ENCODE peak calls at places on chromosomes 7 and 10, in four cellular contexts. One of them, this sample, is unnamed.

GRCh38 chr7:1925973-1926907 is 256.2 kb downstream of the ELFN1 start:
- DNase-seq in BJ: no peak
- DNase-seq in CD8-positive, alpha-beta T cell: no peak
- DNase-seq in heart right ventricle: no peak
- DNase-seq in this sample: no peak

GRCh38 chr7:47873767-47874166 is 74.5 kb downstream of the PKD1L1 start:
- DNase-seq in BJ: peak
- DNase-seq in heart right ventricle: no peak
- DNase-seq in CD8-positive, alpha-beta T cell: no peak
- DNase-seq in this sample: no peak

GRCh38 chr7:131110294-131111080 is 217.2 kb upstream of the MKLN1 start:
- DNase-seq in heart right ventricle: no peak
- DNase-seq in BJ: no peak
- DNase-seq in CD8-positive, alpha-beta T cell: no peak
- DNase-seq in this sample: no peak

GRCh38 chr10:55287346-55287745 is 486.3 kb upstream of the PCDH15 start:
- DNase-seq in BJ: no peak
- DNase-seq in heart right ventricle: no peak
- DNase-seq in CD8-positive, alpha-beta T cell: no peak
- DNase-seq in this sample: no peak

GRCh38 chr10:94315975-94316464 is 46.7 kb downstream of the NOC3L start:
- DNase-seq in CD8-positive, alpha-beta T cell: no peak
- DNase-seq in BJ: no peak
- DNase-seq in heart right ventricle: no peak
- DNase-seq in this sample: no peak

GRCh38 chr7:86950360-86950759 is 109.1 kb downstream of the ELAPOR2 start:
- DNase-seq in BJ: no peak
- DNase-seq in CD8-positive, alpha-beta T cell: no peak
- DNase-seq in heart right ventricle: no peak
- DNase-seq in this sample: no peak

GRCh38 chr7:156777364-156778069 is 115.5 kb downstream of the LMBR1 start:
- DNase-seq in BJ: no peak
- DNase-seq in CD8-positive, alpha-beta T cell: no peak
- DNase-seq in heart right ventricle: no peak
- DNase-seq in this sample: no peak

GRCh38 chr7:142300689-142301088 is 42.8 kb upstream of the PRSS58 start:
- DNase-seq in heart right ventricle: no peak
- DNase-seq in CD8-positive, alpha-beta T cell: no peak
- DNase-seq in BJ: no peak
- DNase-seq in this sample: no peak

GRCh38 chr10:15266117-15266516 is 97.6 kb upstream of the NMT2 start:
- DNase-seq in heart right ventricle: no peak
- DNase-seq in CD8-positive, alpha-beta T cell: no peak
- DNase-seq in BJ: no peak
- DNase-seq in this sample: no peak

GRCh38 chr7:5041047-5041446 is 4.6 kb upstream of the RBAK start:
- DNase-seq in BJ: no peak
- DNase-seq in CD8-positive, alpha-beta T cell: no peak
- DNase-seq in heart right ventricle: no peak
- DNase-seq in this sample: no peak

GRCh38 chr7:28017372-28017771 is 163.2 kb downstream of the JAZF1 start:
- DNase-seq in CD8-positive, alpha-beta T cell: no peak
- DNase-seq in heart right ventricle: no peak
- DNase-seq in BJ: no peak
- DNase-seq in this sample: no peak

GRCh38 chr10:14665304-14665703 is 109.4 kb downstream of the FAM107B start:
- DNase-seq in CD8-positive, alpha-beta T cell: no peak
- DNase-seq in heart right ventricle: no peak
- DNase-seq in BJ: no peak
- DNase-seq in this sample: no peak

GRCh38 chr10:58701398-58702135 is 188.9 kb downstream of the BICC1 start:
- DNase-seq in heart right ventricle: no peak
- DNase-seq in BJ: peak
- DNase-seq in CD8-positive, alpha-beta T cell: no peak
- DNase-seq in this sample: no peak

GRCh38 chr10:14889318-14889717 is 10.7 kb downstream of the SUV39H2 start:
- DNase-seq in BJ: no peak
- DNase-seq in heart right ventricle: no peak
- DNase-seq in CD8-positive, alpha-beta T cell: no peak
- DNase-seq in this sample: no peak

GRCh38 chr10:103458720-103459119 is at the start of gene CALHM1:
- DNase-seq in heart right ventricle: no peak
- DNase-seq in CD8-positive, alpha-beta T cell: no peak
- DNase-seq in BJ: no peak
- DNase-seq in this sample: no peak

GRCh38 chr7:75638607-75639070 is 100.1 kb downstream of the HIP1 start:
- DNase-seq in CD8-positive, alpha-beta T cell: no peak
- DNase-seq in BJ: no peak
- DNase-seq in heart right ventricle: peak
- DNase-seq in this sample: peak

GRCh38 chr10:88926484-88927249 is 25.9 kb downstream of the ACTA2 start:
- DNase-seq in heart right ventricle: no peak
- DNase-seq in BJ: peak
- DNase-seq in CD8-positive, alpha-beta T cell: no peak
- DNase-seq in this sample: no peak

GRCh38 chr10:33237736-33238624 is 96.5 kb downstream of the NRP1 start:
- DNase-seq in CD8-positive, alpha-beta T cell: no peak
- DNase-seq in BJ: peak
- DNase-seq in heart right ventricle: no peak
- DNase-seq in this sample: no peak

GRCh38 chr10:115073796-115074195 is 19.4 kb upstream of the ATRNL1 start:
- DNase-seq in BJ: no peak
- DNase-seq in heart right ventricle: no peak
- DNase-seq in CD8-positive, alpha-beta T cell: no peak
- DNase-seq in this sample: no peak

GRCh38 chr10:77024456-77024855 is 613.2 kb downstream of the KCNMA1 start:
- DNase-seq in CD8-positive, alpha-beta T cell: no peak
- DNase-seq in heart right ventricle: no peak
- DNase-seq in BJ: no peak
- DNase-seq in this sample: no peak

GRCh38 chr10:133439517-133440461 is 14.0 kb upstream of the SCART1 start:
- DNase-seq in BJ: no peak
- DNase-seq in CD8-positive, alpha-beta T cell: no peak
- DNase-seq in heart right ventricle: no peak
- DNase-seq in this sample: no peak

GRCh38 chr7:38855867-38856266 is 53.1 kb downstream of the VPS41 start:
- DNase-seq in BJ: no peak
- DNase-seq in CD8-positive, alpha-beta T cell: no peak
- DNase-seq in heart right ventricle: no peak
- DNase-seq in this sample: no peak

GRCh38 chr7:107742678-107743566 is 1.0 kb upstream of the CBLL1 start:
- DNase-seq in CD8-positive, alpha-beta T cell: no peak
- DNase-seq in BJ: no peak
- DNase-seq in heart right ventricle: peak
- DNase-seq in this sample: peak

DNA sequence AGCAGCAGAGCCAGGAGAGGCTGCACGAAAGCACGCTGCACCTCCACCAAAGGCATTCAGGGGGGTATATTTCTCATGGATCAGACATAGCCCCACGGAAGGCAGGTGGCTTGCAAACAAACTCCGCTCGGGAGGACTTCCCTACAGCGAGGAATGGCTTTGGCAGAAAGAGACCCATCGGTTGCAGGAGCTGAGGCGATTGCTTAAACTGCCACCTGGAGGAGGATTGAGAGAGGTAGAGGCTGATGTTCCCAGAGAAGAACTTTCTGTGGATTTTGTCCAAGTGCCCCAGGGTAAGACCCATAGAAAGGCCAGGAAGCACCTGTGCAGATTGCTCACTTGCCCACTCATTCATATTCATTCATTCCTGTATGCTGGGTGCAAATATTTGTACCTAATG is 89.1 kb downstream of the NEUROD6 start:
- DNase-seq in CD8-positive, alpha-beta T cell: no peak
- DNase-seq in heart right ventricle: no peak
- DNase-seq in BJ: no peak
- DNase-seq in this sample: no peak
- TF ChIP-seq CTCF in CD8-positive, alpha-beta T cell: no peak
- TF ChIP-seq CTCF in heart right ventricle: no peak
- TF ChIP-seq CTCF in BJ: no peak
- TF ChIP-seq CTCF in this sample: no peak

DNA sequence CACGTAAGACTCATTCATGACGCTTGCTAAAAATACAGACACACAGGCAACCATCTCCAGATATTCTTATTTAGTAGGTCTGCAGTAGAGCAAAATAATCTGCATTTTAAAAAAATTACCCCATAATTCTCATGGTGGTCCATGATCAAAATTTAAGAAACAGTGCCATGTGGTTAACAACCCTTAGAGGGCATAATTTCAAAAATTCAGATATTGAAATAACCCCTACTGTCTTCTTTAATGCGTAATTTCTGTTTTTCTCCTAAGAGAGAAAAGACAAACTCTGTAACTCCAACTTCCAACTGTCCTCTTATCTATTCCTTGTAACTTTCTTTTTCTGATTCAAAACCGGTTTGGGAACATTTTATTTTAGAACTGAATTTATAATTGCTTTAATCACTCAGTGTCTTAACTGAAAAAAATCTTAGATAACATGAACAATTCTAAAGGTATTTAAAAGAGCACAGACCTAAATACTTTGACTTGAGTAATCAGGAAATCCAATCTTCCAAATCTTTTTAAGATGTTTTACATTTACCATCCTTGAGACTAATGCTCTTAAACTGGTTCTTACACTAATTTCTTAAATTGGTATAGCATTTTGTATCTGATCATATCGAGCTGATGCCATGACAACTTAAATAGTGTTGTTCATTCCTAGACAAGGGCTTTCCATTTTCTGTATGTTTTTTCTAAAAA is 148.0 kb downstream of the GALNT11 start:
- DNase-seq in heart right ventricle: no peak
- DNase-seq in BJ: peak
- DNase-seq in CD8-positive, alpha-beta T cell: no peak
- DNase-seq in this sample: no peak
- TF ChIP-seq CTCF in heart right ventricle: no peak
- TF ChIP-seq CTCF in BJ: no peak
- TF ChIP-seq CTCF in CD8-positive, alpha-beta T cell: no peak
- TF ChIP-seq CTCF in this sample: peak

GRCh38 chr7:152501506-152501905 is 65.7 kb upstream of the KMT2C start:
- DNase-seq in CD8-positive, alpha-beta T cell: no peak
- DNase-seq in heart right ventricle: no peak
- DNase-seq in BJ: no peak
- DNase-seq in this sample: no peak

GRCh38 chr7:152502813-152503790 is 67.3 kb upstream of the KMT2C start:
- DNase-seq in CD8-positive, alpha-beta T cell: no peak
- DNase-seq in heart right ventricle: no peak
- DNase-seq in BJ: no peak
- DNase-seq in this sample: no peak

GRCh38 chr7:152504816-152505215 is 69.0 kb upstream of the KMT2C start:
- DNase-seq in BJ: no peak
- DNase-seq in CD8-positive, alpha-beta T cell: no peak
- DNase-seq in heart right ventricle: no peak
- DNase-seq in this sample: no peak

GRCh38 chr7:152504367-152504766 is 68.6 kb upstream of the KMT2C start:
- DNase-seq in CD8-positive, alpha-beta T cell: no peak
- DNase-seq in heart right ventricle: no peak
- DNase-seq in BJ: no peak
- DNase-seq in this sample: no peak

GRCh38 chr7:152505606-152506005 is 69.8 kb upstream of the KMT2C start:
- DNase-seq in CD8-positive, alpha-beta T cell: no peak
- DNase-seq in BJ: no peak
- DNase-seq in heart right ventricle: no peak
- DNase-seq in this sample: no peak
- TF ChIP-seq CTCF in CD8-positive, alpha-beta T cell: no peak
- TF ChIP-seq CTCF in BJ: no peak
- TF ChIP-seq CTCF in heart right ventricle: no peak
- TF ChIP-seq CTCF in this sample: no peak

DNA sequence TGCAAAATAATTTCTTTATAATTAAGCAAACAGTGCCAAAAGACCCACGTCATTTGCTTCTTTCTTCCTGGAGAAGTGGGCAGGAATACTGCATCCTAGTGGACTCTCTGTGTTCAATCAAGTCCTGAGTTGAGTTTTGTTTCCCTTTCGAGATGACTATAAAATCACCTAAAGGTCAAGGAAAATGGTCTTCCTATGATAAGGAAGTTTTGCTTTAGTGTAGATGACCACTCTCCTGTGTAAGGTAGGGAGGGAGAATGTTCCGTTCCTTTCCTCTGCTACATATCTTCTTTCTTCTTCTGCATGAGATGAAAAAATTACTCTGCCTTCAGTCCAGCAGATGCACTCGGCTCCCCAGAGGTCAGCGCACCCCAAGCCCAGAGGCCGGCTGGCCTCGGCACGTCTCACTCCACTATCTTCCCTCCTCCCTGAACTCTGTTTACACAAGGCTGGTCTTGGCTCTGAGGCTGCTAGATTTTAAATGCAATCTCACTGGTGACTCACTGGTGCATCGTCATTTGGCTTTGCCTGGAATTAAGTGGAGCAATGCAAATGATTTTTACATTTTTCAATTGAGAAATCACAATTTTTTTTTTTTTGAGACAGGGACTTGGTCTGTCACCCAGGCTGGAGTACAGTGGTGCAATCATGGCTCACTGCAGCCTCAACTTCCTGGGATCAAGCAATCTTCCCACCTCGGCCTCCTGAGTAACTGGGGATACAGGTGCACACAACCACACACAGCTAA is 18.6 kb upstream of the VDAC2 start:
- DNase-seq in CD8-positive, alpha-beta T cell: no peak
- DNase-seq in BJ: peak
- DNase-seq in heart right ventricle: peak
- DNase-seq in this sample: no peak
- TF ChIP-seq CTCF in CD8-positive, alpha-beta T cell: no peak
- TF ChIP-seq CTCF in BJ: peak
- TF ChIP-seq CTCF in heart right ventricle: no peak
- TF ChIP-seq CTCF in this sample: no peak

GRCh38 chr7:135169141-135169935 is 1.2 kb downstream of the CYREN start:
- DNase-seq in CD8-positive, alpha-beta T cell: no peak
- DNase-seq in heart right ventricle: peak
- DNase-seq in BJ: no peak
- DNase-seq in this sample: peak
- TF ChIP-seq CTCF in CD8-positive, alpha-beta T cell: peak
- TF ChIP-seq CTCF in heart right ventricle: no peak
- TF ChIP-seq CTCF in BJ: peak
- TF ChIP-seq CTCF in this sample: no peak

GRCh38 chr10:132364594-132364970 is 32.4 kb upstream of the PWWP2B start:
- DNase-seq in heart right ventricle: no peak
- DNase-seq in BJ: no peak
- DNase-seq in CD8-positive, alpha-beta T cell: no peak
- DNase-seq in this sample: no peak

GRCh38 chr10:132363921-132364593 is 32.1 kb downstream of the LRRC27 start:
- DNase-seq in BJ: no peak
- DNase-seq in CD8-positive, alpha-beta T cell: no peak
- DNase-seq in heart right ventricle: no peak
- DNase-seq in this sample: no peak

GRCh38 chr10:132365102-132365501 is 31.9 kb upstream of the PWWP2B start:
- DNase-seq in CD8-positive, alpha-beta T cell: no peak
- DNase-seq in BJ: no peak
- DNase-seq in heart right ventricle: no peak
- DNase-seq in this sample: no peak

GRCh38 chr10:132362151-132362611 is 30.2 kb downstream of the LRRC27 start:
- DNase-seq in CD8-positive, alpha-beta T cell: no peak
- DNase-seq in BJ: no peak
- DNase-seq in heart right ventricle: no peak
- DNase-seq in this sample: no peak

GRCh38 chr10:132363376-132363775 is 31.4 kb downstream of the LRRC27 start:
- DNase-seq in CD8-positive, alpha-beta T cell: no peak
- DNase-seq in BJ: no peak
- DNase-seq in heart right ventricle: no peak
- DNase-seq in this sample: no peak
- TF ChIP-seq CTCF in CD8-positive, alpha-beta T cell: no peak
- TF ChIP-seq CTCF in BJ: no peak
- TF ChIP-seq CTCF in heart right ventricle: no peak
- TF ChIP-seq CTCF in this sample: no peak